ENCODE peak calls at places on chromosomes 6 and 20, in ten cellular contexts. One of them, this sample, is unnamed.

GRCh38 chr20:57391439-57392129 is 388 bp downstream of the RBM38 start:
- DNase-seq in pancreas: peak; percentile 73
- DNase-seq in uterus: no peak
- DNase-seq in RCC 7860: no peak
- DNase-seq in T-cell: peak; percentile 18
- DNase-seq in fibroblast of gingiva: no peak
- DNase-seq in AG09309: no peak
- DNase-seq in effector memory CD4-positive, alpha-beta T cell: no peak
- DNase-seq in CD4-positive, CD25-positive, alpha-beta regulatory T cell: peak; percentile 45
- DNase-seq in HCT116: no peak
- DNase-seq in this sample: no peak

GRCh38 chr6:113819169-113819830 is 37.8 kb upstream of the MARCKS start:
- DNase-seq in RCC 7860: no peak
- DNase-seq in T-cell: no peak
- DNase-seq in uterus: no peak
- DNase-seq in HCT116: no peak
- DNase-seq in CD4-positive, CD25-positive, alpha-beta regulatory T cell: no peak
- DNase-seq in effector memory CD4-positive, alpha-beta T cell: no peak
- DNase-seq in AG09309: no peak
- DNase-seq in fibroblast of gingiva: no peak
- DNase-seq in pancreas: no peak
- DNase-seq in this sample: no peak

GRCh38 chr6:48535569-48535968 is 424.6 kb upstream of the PTCHD4 start:
- DNase-seq in effector memory CD4-positive, alpha-beta T cell: no peak
- DNase-seq in pancreas: no peak
- DNase-seq in fibroblast of gingiva: peak; percentile 1
- DNase-seq in HCT116: no peak
- DNase-seq in RCC 7860: peak; percentile 79
- DNase-seq in CD4-positive, CD25-positive, alpha-beta regulatory T cell: no peak
- DNase-seq in uterus: no peak
- DNase-seq in T-cell: no peak
- DNase-seq in AG09309: no peak
- DNase-seq in this sample: no peak

GRCh38 chr20:38133680-38134426 is 31.2 kb downstream of the TGM2 start:
- DNase-seq in AG09309: no peak
- DNase-seq in fibroblast of gingiva: no peak
- DNase-seq in T-cell: no peak
- DNase-seq in RCC 7860: no peak
- DNase-seq in HCT116: no peak
- DNase-seq in CD4-positive, CD25-positive, alpha-beta regulatory T cell: no peak
- DNase-seq in pancreas: peak; percentile 23
- DNase-seq in uterus: no peak
- DNase-seq in effector memory CD4-positive, alpha-beta T cell: no peak
- DNase-seq in this sample: no peak

GRCh38 chr6:2718334-2719052 is 32.2 kb downstream of the MYLK4 start:
- DNase-seq in HCT116: no peak
- DNase-seq in effector memory CD4-positive, alpha-beta T cell: no peak
- DNase-seq in pancreas: no peak
- DNase-seq in AG09309: no peak
- DNase-seq in uterus: no peak
- DNase-seq in T-cell: no peak
- DNase-seq in RCC 7860: no peak
- DNase-seq in CD4-positive, CD25-positive, alpha-beta regulatory T cell: no peak
- DNase-seq in fibroblast of gingiva: no peak
- DNase-seq in this sample: no peak

GRCh38 chr6:56292505-56293181 is 45.3 kb upstream of the COL21A1 start:
- DNase-seq in CD4-positive, CD25-positive, alpha-beta regulatory T cell: no peak
- DNase-seq in RCC 7860: peak; percentile 60
- DNase-seq in pancreas: no peak
- DNase-seq in fibroblast of gingiva: peak; percentile 73
- DNase-seq in AG09309: peak; percentile 20
- DNase-seq in HCT116: peak; percentile 53
- DNase-seq in T-cell: no peak
- DNase-seq in effector memory CD4-positive, alpha-beta T cell: no peak
- DNase-seq in uterus: peak; percentile 42
- DNase-seq in this sample: peak; percentile 49

GRCh38 chr6:83827050-83827449 is 26.1 kb upstream of the RIPPLY2 start:
- DNase-seq in AG09309: no peak
- DNase-seq in HCT116: no peak
- DNase-seq in fibroblast of gingiva: no peak
- DNase-seq in RCC 7860: no peak
- DNase-seq in effector memory CD4-positive, alpha-beta T cell: no peak
- DNase-seq in CD4-positive, CD25-positive, alpha-beta regulatory T cell: no peak
- DNase-seq in T-cell: no peak
- DNase-seq in uterus: no peak
- DNase-seq in pancreas: no peak
- DNase-seq in this sample: no peak

GRCh38 chr20:51668515-51668914 is 99.7 kb downstream of the ATP9A start:
- DNase-seq in uterus: no peak
- DNase-seq in CD4-positive, CD25-positive, alpha-beta regulatory T cell: no peak
- DNase-seq in pancreas: no peak
- DNase-seq in effector memory CD4-positive, alpha-beta T cell: no peak
- DNase-seq in T-cell: no peak
- DNase-seq in fibroblast of gingiva: no peak
- DNase-seq in HCT116: no peak
- DNase-seq in AG09309: no peak
- DNase-seq in RCC 7860: no peak
- DNase-seq in this sample: no peak

GRCh38 chr6:166032366-166033171 is 135.1 kb downstream of the TBXT start:
- DNase-seq in RCC 7860: peak; percentile 11
- DNase-seq in AG09309: peak; percentile 14
- DNase-seq in uterus: peak; percentile 33
- DNase-seq in fibroblast of gingiva: peak; percentile 93
- DNase-seq in HCT116: peak; percentile 47
- DNase-seq in effector memory CD4-positive, alpha-beta T cell: no peak
- DNase-seq in CD4-positive, CD25-positive, alpha-beta regulatory T cell: no peak
- DNase-seq in pancreas: no peak
- DNase-seq in T-cell: no peak
- DNase-seq in this sample: peak; percentile 89

GRCh38 chr6:24257282-24257681 is 100.6 kb downstream of the DCDC2 start:
- DNase-seq in uterus: no peak
- DNase-seq in pancreas: no peak
- DNase-seq in effector memory CD4-positive, alpha-beta T cell: no peak
- DNase-seq in CD4-positive, CD25-positive, alpha-beta regulatory T cell: no peak
- DNase-seq in RCC 7860: no peak
- DNase-seq in AG09309: no peak
- DNase-seq in HCT116: peak; percentile 13
- DNase-seq in T-cell: no peak
- DNase-seq in fibroblast of gingiva: no peak
- DNase-seq in this sample: no peak

GRCh38 chr20:22511943-22512910 is 72.1 kb downstream of the FOXA2 start:
- DNase-seq in uterus: no peak
- DNase-seq in effector memory CD4-positive, alpha-beta T cell: no peak
- DNase-seq in fibroblast of gingiva: no peak
- DNase-seq in RCC 7860: no peak
- DNase-seq in CD4-positive, CD25-positive, alpha-beta regulatory T cell: no peak
- DNase-seq in AG09309: no peak
- DNase-seq in pancreas: no peak
- DNase-seq in T-cell: no peak
- DNase-seq in HCT116: no peak
- DNase-seq in this sample: no peak

GRCh38 chr6:140230282-140230681 is 855.8 kb upstream of the CITED2 start:
- DNase-seq in T-cell: no peak
- DNase-seq in fibroblast of gingiva: no peak
- DNase-seq in RCC 7860: no peak
- DNase-seq in CD4-positive, CD25-positive, alpha-beta regulatory T cell: no peak
- DNase-seq in effector memory CD4-positive, alpha-beta T cell: no peak
- DNase-seq in AG09309: no peak
- DNase-seq in uterus: no peak
- DNase-seq in pancreas: no peak
- DNase-seq in HCT116: no peak
- DNase-seq in this sample: no peak

GRCh38 chr20:25226433-25227316 is 21.2 kb upstream of the PYGB start:
- DNase-seq in uterus: peak; percentile 30
- DNase-seq in CD4-positive, CD25-positive, alpha-beta regulatory T cell: no peak
- DNase-seq in effector memory CD4-positive, alpha-beta T cell: no peak
- DNase-seq in AG09309: no peak
- DNase-seq in fibroblast of gingiva: no peak
- DNase-seq in HCT116: no peak
- DNase-seq in RCC 7860: no peak
- DNase-seq in pancreas: no peak
- DNase-seq in T-cell: no peak
- DNase-seq in this sample: no peak

GRCh38 chr6:513058-513457 is 121.5 kb downstream of the IRF4 start:
- DNase-seq in RCC 7860: no peak
- DNase-seq in uterus: no peak
- DNase-seq in AG09309: no peak
- DNase-seq in CD4-positive, CD25-positive, alpha-beta regulatory T cell: no peak
- DNase-seq in effector memory CD4-positive, alpha-beta T cell: no peak
- DNase-seq in HCT116: no peak
- DNase-seq in pancreas: no peak
- DNase-seq in fibroblast of gingiva: no peak
- DNase-seq in T-cell: no peak
- DNase-seq in this sample: no peak

GRCh38 chr6:123716506-123716905 is 79.8 kb upstream of the TRDN start:
- DNase-seq in HCT116: no peak
- DNase-seq in uterus: no peak
- DNase-seq in T-cell: no peak
- DNase-seq in RCC 7860: no peak
- DNase-seq in CD4-positive, CD25-positive, alpha-beta regulatory T cell: no peak
- DNase-seq in pancreas: no peak
- DNase-seq in AG09309: no peak
- DNase-seq in fibroblast of gingiva: no peak
- DNase-seq in effector memory CD4-positive, alpha-beta T cell: no peak
- DNase-seq in this sample: no peak

GRCh38 chr6:134870677-134871498 is 79.0 kb downstream of the ALDH8A1 start:
- DNase-seq in pancreas: no peak
- DNase-seq in RCC 7860: no peak
- DNase-seq in fibroblast of gingiva: peak; percentile 36
- DNase-seq in AG09309: no peak
- DNase-seq in T-cell: no peak
- DNase-seq in uterus: no peak
- DNase-seq in CD4-positive, CD25-positive, alpha-beta regulatory T cell: peak; percentile 40
- DNase-seq in effector memory CD4-positive, alpha-beta T cell: no peak
- DNase-seq in HCT116: no peak
- DNase-seq in this sample: no peak

GRCh38 chr6:3510617-3511016 is 53.8 kb upstream of the SLC22A23 start:
- DNase-seq in uterus: no peak
- DNase-seq in fibroblast of gingiva: no peak
- DNase-seq in AG09309: no peak
- DNase-seq in pancreas: no peak
- DNase-seq in RCC 7860: no peak
- DNase-seq in T-cell: no peak
- DNase-seq in effector memory CD4-positive, alpha-beta T cell: no peak
- DNase-seq in CD4-positive, CD25-positive, alpha-beta regulatory T cell: no peak
- DNase-seq in HCT116: no peak
- DNase-seq in this sample: no peak

GRCh38 chr20:48625136-48625900 is 202.5 kb downstream of the PREX1 start:
- DNase-seq in fibroblast of gingiva: no peak
- DNase-seq in T-cell: no peak
- DNase-seq in effector memory CD4-positive, alpha-beta T cell: no peak
- DNase-seq in RCC 7860: no peak
- DNase-seq in CD4-positive, CD25-positive, alpha-beta regulatory T cell: no peak
- DNase-seq in pancreas: peak; percentile 54
- DNase-seq in HCT116: no peak
- DNase-seq in uterus: no peak
- DNase-seq in AG09309: no peak
- DNase-seq in this sample: no peak

GRCh38 chr6:162921062-162921461 is 193.3 kb downstream of the PACRG start:
- DNase-seq in pancreas: no peak
- DNase-seq in CD4-positive, CD25-positive, alpha-beta regulatory T cell: no peak
- DNase-seq in RCC 7860: no peak
- DNase-seq in effector memory CD4-positive, alpha-beta T cell: no peak
- DNase-seq in fibroblast of gingiva: peak; percentile 10
- DNase-seq in AG09309: no peak
- DNase-seq in HCT116: no peak
- DNase-seq in T-cell: no peak
- DNase-seq in uterus: no peak
- DNase-seq in this sample: no peak

GRCh38 chr20:10239954-10240353 is 21.3 kb downstream of the SNAP25 start:
- DNase-seq in uterus: no peak
- DNase-seq in AG09309: no peak
- DNase-seq in fibroblast of gingiva: peak; percentile 36
- DNase-seq in T-cell: no peak
- DNase-seq in CD4-positive, CD25-positive, alpha-beta regulatory T cell: no peak
- DNase-seq in RCC 7860: no peak
- DNase-seq in pancreas: no peak
- DNase-seq in HCT116: no peak
- DNase-seq in effector memory CD4-positive, alpha-beta T cell: no peak
- DNase-seq in this sample: no peak

GRCh38 chr20:575230-575629 is 31.6 kb upstream of the CSNK2A1 start:
- DNase-seq in pancreas: no peak
- DNase-seq in uterus: no peak
- DNase-seq in T-cell: no peak
- DNase-seq in RCC 7860: no peak
- DNase-seq in HCT116: no peak
- DNase-seq in AG09309: no peak
- DNase-seq in fibroblast of gingiva: no peak
- DNase-seq in effector memory CD4-positive, alpha-beta T cell: no peak
- DNase-seq in CD4-positive, CD25-positive, alpha-beta regulatory T cell: no peak
- DNase-seq in this sample: no peak

This sample was measured in NCI-H460.